ENCODE peak calls at places on chromosomes 5 and 9, in five cellular contexts. One of them, this sample, is unnamed.

GRCh38 chr9:68577778-68578591 is 37.3 kb upstream of the TMEM252 start:
- DNase-seq in tibial nerve: no peak
- DNase-seq in testis: no peak
- DNase-seq in breast epithelium: no peak
- DNase-seq in uterus: no peak
- DNase-seq in this sample: no peak

GRCh38 chr5:31382051-31382878 is 149.6 kb downstream of the DROSHA start:
- DNase-seq in tibial nerve: no peak
- DNase-seq in testis: no peak
- DNase-seq in breast epithelium: no peak
- DNase-seq in uterus: no peak
- DNase-seq in this sample: no peak

GRCh38 chr5:102888483-102888882 is 133.4 kb downstream of the PAM start:
- DNase-seq in tibial nerve: no peak
- DNase-seq in testis: no peak
- DNase-seq in breast epithelium: no peak
- DNase-seq in uterus: no peak
- DNase-seq in this sample: no peak

GRCh38 chr9:4620046-4620765 is 41.9 kb upstream of the PLPP6 start:
- DNase-seq in tibial nerve: no peak
- DNase-seq in testis: no peak
- DNase-seq in breast epithelium: no peak
- DNase-seq in uterus: no peak
- DNase-seq in this sample: no peak

GRCh38 chr9:130499804-130500263 is 55.1 kb downstream of the ASS1 start:
- DNase-seq in tibial nerve: no peak
- DNase-seq in testis: no peak
- DNase-seq in breast epithelium: no peak
- DNase-seq in uterus: no peak
- DNase-seq in this sample: no peak

GRCh38 chr9:135916998-135917397 is 9.7 kb upstream of the CAMSAP1 start:
- DNase-seq in tibial nerve: no peak
- DNase-seq in testis: no peak
- DNase-seq in breast epithelium: no peak
- DNase-seq in uterus: no peak
- DNase-seq in this sample: no peak

GRCh38 chr5:42718591-42718990 is 38.0 kb upstream of the CCDC152 start:
- DNase-seq in tibial nerve: no peak
- DNase-seq in testis: no peak
- DNase-seq in breast epithelium: no peak
- DNase-seq in uterus: no peak
- DNase-seq in this sample: no peak

GRCh38 chr9:14913366-14913765 is 3.1 kb upstream of the FREM1 start:
- DNase-seq in tibial nerve: no peak
- DNase-seq in testis: no peak
- DNase-seq in breast epithelium: no peak
- DNase-seq in uterus: no peak
- DNase-seq in this sample: no peak

GRCh38 chr5:64210866-64211265 is 45.2 kb downstream of the RNF180 start:
- DNase-seq in tibial nerve: no peak
- DNase-seq in testis: no peak
- DNase-seq in breast epithelium: no peak
- DNase-seq in uterus: no peak
- DNase-seq in this sample: peak

GRCh38 chr9:92406506-92406905 is 2.1 kb upstream of the OGN start:
- DNase-seq in tibial nerve: peak
- DNase-seq in testis: peak
- DNase-seq in breast epithelium: no peak
- DNase-seq in uterus: no peak
- DNase-seq in this sample: no peak

GRCh38 chr5:68548959-68549676 is 333.6 kb downstream of the PIK3R1 start:
- DNase-seq in tibial nerve: no peak
- DNase-seq in testis: peak
- DNase-seq in breast epithelium: no peak
- DNase-seq in uterus: peak
- DNase-seq in this sample: no peak

DNA sequence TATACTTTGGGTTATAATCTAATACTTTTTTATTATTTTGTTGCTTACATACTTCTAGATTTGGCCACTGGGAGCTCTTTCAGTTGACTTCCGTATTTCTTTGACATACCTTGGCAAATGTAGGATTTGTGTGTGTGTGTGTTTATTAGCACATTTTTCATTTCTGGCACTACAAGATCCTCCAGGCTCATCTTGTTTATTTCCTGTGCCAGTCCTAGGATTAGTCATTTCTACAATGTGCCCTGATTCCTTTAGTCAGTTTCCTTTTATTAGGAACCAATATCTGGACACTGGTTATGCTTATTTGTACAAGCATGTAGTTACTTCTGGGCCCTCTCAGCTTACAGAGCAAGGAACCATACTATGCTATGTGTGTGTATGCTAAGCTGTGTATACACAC is 135.1 kb upstream of the CDKN2B start:
- DNase-seq in tibial nerve: no peak
- DNase-seq in testis: no peak
- DNase-seq in breast epithelium: no peak
- DNase-seq in uterus: no peak
- DNase-seq in this sample: no peak
- TF ChIP-seq POLR2A in tibial nerve: no peak
- TF ChIP-seq POLR2A in testis: no peak
- TF ChIP-seq POLR2A in breast epithelium: no peak
- TF ChIP-seq POLR2A in uterus: no peak
- TF ChIP-seq POLR2A in this sample: no peak

GRCh38 chr5:96675882-96676281 is 13.7 kb downstream of the CAST start:
- DNase-seq in tibial nerve: no peak
- DNase-seq in testis: no peak
- DNase-seq in breast epithelium: no peak
- DNase-seq in uterus: no peak
- DNase-seq in this sample: no peak
- TF ChIP-seq POLR2A in tibial nerve: no peak
- TF ChIP-seq POLR2A in testis: no peak
- TF ChIP-seq POLR2A in breast epithelium: no peak
- TF ChIP-seq POLR2A in uterus: no peak
- TF ChIP-seq POLR2A in this sample: no peak

DNA sequence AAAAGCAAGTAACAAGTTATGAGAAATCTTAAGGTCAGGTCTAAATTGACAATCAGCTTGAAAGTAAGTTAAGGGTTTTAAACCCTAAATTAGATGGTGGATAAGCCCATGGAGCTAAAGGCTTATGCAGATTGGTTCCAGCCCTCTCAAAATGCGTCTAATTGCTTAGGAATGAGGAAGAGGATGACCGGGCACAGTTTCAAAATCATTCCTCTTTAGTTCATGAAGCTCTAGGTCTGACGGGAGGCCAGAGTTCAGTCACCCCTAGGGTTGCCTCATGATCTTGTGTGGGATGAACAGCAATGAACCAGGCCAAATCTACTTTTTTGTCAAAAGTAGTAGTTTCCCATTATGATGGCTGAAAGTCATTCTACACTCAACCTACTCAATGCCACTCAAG is 75.4 kb downstream of the SLC38A9 start:
- DNase-seq in tibial nerve: peak
- DNase-seq in testis: no peak
- DNase-seq in breast epithelium: no peak
- DNase-seq in uterus: peak
- DNase-seq in this sample: no peak
- TF ChIP-seq POLR2A in tibial nerve: no peak
- TF ChIP-seq POLR2A in testis: no peak
- TF ChIP-seq POLR2A in breast epithelium: no peak
- TF ChIP-seq POLR2A in uterus: no peak
- TF ChIP-seq POLR2A in this sample: no peak

GRCh38 chr9:137426018-137426681 is 3.0 kb downstream of the NOXA1 start:
- DNase-seq in tibial nerve: no peak
- DNase-seq in testis: no peak
- DNase-seq in breast epithelium: no peak
- DNase-seq in uterus: no peak
- DNase-seq in this sample: no peak

GRCh38 chr9:137423810-137424291 is 658 bp downstream of the NOXA1 start:
- DNase-seq in tibial nerve: no peak
- DNase-seq in testis: no peak
- DNase-seq in breast epithelium: no peak
- DNase-seq in uterus: peak
- DNase-seq in this sample: peak

GRCh38 chr9:137423001-137423809 is at the start of the genes EXD3 and NOXA1:
- DNase-seq in tibial nerve: peak
- DNase-seq in testis: peak
- DNase-seq in breast epithelium: peak
- DNase-seq in uterus: peak
- DNase-seq in this sample: peak

GRCh38 chr9:137421838-137422667 is 909 bp downstream of the EXD3 start:
- DNase-seq in tibial nerve: no peak
- DNase-seq in testis: no peak
- DNase-seq in breast epithelium: no peak
- DNase-seq in uterus: no peak
- DNase-seq in this sample: no peak

GRCh38 chr9:137422668-137423000 is 328 bp downstream of the EXD3 start:
- DNase-seq in tibial nerve: no peak
- DNase-seq in testis: no peak
- DNase-seq in breast epithelium: no peak
- DNase-seq in uterus: no peak
- DNase-seq in this sample: peak
- TF ChIP-seq POLR2A in tibial nerve: no peak
- TF ChIP-seq POLR2A in testis: no peak
- TF ChIP-seq POLR2A in breast epithelium: no peak
- TF ChIP-seq POLR2A in uterus: no peak
- TF ChIP-seq POLR2A in this sample: peak

This sample was measured in H54.